ENCODE peak calls at places on chromosomes 3 and 15, in eight cellular contexts. R is H1, C is SK-N-SH, A is A549, H is IMR-90, W is K562, J is GM12878, N is HepG2. Y is an unnamed sample.

GRCh38 chr3:4776980-4777581 is 202.2 kb upstream of the BHLHE40 start:
- DNase-seq in J (peak; percentile 98), H (no peak), R (no peak), A (peak; percentile 16), W (no peak), N (no peak), C (no peak), Y (no peak)

GRCh38 chr3:126152458-126152857 is 27.9 kb downstream of the ALDH1L1 start:
- DNase-seq in W (no peak), J (no peak), R (no peak), N (no peak), H (no peak), A (no peak), C (no peak), Y (no peak)

GRCh38 chr15:62901087-62901486 is 141.5 kb upstream of the TPM1 start:
- DNase-seq in W (no peak), H (no peak), J (no peak), N (no peak), A (no peak), C (no peak), R (no peak), Y (no peak)

GRCh38 chr15:63243101-63243500 is 34.3 kb upstream of the APH1B start:
- DNase-seq in J (no peak), N (no peak), R (no peak), A (no peak), W (no peak), C (no peak), H (peak; percentile 74), Y (no peak)

GRCh38 chr15:80265021-80265420 is 13.0 kb upstream of the CTXND1 start:
- DNase-seq in A (no peak), W (no peak), J (no peak), R (no peak), N (no peak), C (no peak), H (peak; percentile 17), Y (no peak)

GRCh38 chr3:99859855-99860254 is 42.2 kb downstream of the CMSS1 start:
- DNase-seq in R (no peak), N (no peak), H (peak; percentile 97), C (peak; percentile 19), A (no peak), W (no peak), J (no peak), Y (no peak)

GRCh38 chr15:35986072-35986666 is 440.2 kb upstream of the DPH6 start:
- DNase-seq in J (no peak), W (no peak), H (peak; percentile 4), R (no peak), N (no peak), C (peak; percentile 4), A (no peak), Y (no peak)

GRCh38 chr3:45575491-45575923 is 19.0 kb upstream of the LIMD1 start:
- DNase-seq in W (no peak), N (no peak), H (no peak), A (no peak), J (no peak), R (no peak), C (no peak), Y (no peak)

GRCh38 chr15:52566889-52567288 is 1.9 kb downstream of the ARPP19 start:
- DNase-seq in H (no peak), W (no peak), R (no peak), J (no peak), N (no peak), A (no peak), C (no peak), Y (no peak)

GRCh38 chr3:13069495-13069894 is 3.7 kb downstream of the IQSEC1 start:
- DNase-seq in R (no peak), N (no peak), A (no peak), J (peak; percentile 42), W (no peak), H (no peak), C (no peak), Y (no peak)

GRCh38 chr15:33358303-33358702 is 47.5 kb downstream of the RYR3 start:
- DNase-seq in R (no peak), H (no peak), A (no peak), J (no peak), N (no peak), C (no peak), W (no peak), Y (no peak)

GRCh38 chr15:85906028-85906427 is 111.3 kb upstream of the KLHL25 start:
- DNase-seq in W (no peak), R (no peak), J (no peak), A (no peak), H (no peak), N (no peak), C (no peak), Y (no peak)

GRCh38 chr3:195240171-195240701 is 30.7 kb downstream of the XXYLT1 start:
- DNase-seq in H (no peak), N (peak; percentile 20), A (no peak), R (no peak), C (no peak), J (no peak), W (no peak), Y (no peak)

GRCh38 chr3:195195321-195196209 is 75.4 kb downstream of the XXYLT1 start:
- DNase-seq in N (no peak), R (peak; percentile 31), A (no peak), H (no peak), W (no peak), C (no peak), J (no peak), Y (no peak)

GRCh38 chr3:60161334-60161733 is 1089.9 kb downstream of the FHIT start:
- DNase-seq in R (no peak), H (no peak), A (no peak), J (no peak), C (no peak), N (no peak), W (no peak), Y (no peak)

GRCh38 chr3:45915518-45916231 is 27.6 kb upstream of the CXCR6 start:
- DNase-seq in C (no peak), J (peak; percentile 98), A (peak; percentile 16), N (no peak), W (peak; percentile 42), R (no peak), H (peak; percentile 94), Y (no peak)

GRCh38 chr3:161977063-161977462 is 480.5 kb downstream of the OTOL1 start:
- DNase-seq in C (no peak), J (no peak), A (no peak), N (no peak), H (peak; percentile 44), W (no peak), R (no peak), Y (no peak)

GRCh38 chr3:178300441-178300959 is 235.7 kb upstream of the KCNMB2 start:
- DNase-seq in R (no peak), A (no peak), N (no peak), C (no peak), W (peak; percentile 24), J (no peak), H (no peak), Y (no peak)

GRCh38 chr3:77142636-77143035 is 102.7 kb downstream of the ROBO2 start:
- DNase-seq in R (no peak), J (no peak), N (no peak), H (no peak), C (no peak), A (no peak), W (no peak), Y (no peak)

GRCh38 chr15:67992834-67993233 is 61.3 kb upstream of the PIAS1 start:
- DNase-seq in H (no peak), W (no peak), C (no peak), N (no peak), R (no peak), A (no peak), J (no peak), Y (no peak)

GRCh38 chr3:197256104-197256503 is 42.3 kb downstream of the DLG1 start:
- DNase-seq in H (no peak), A (no peak), R (no peak), C (no peak), W (no peak), J (no peak), N (no peak), Y (no peak)

GRCh38 chr3:197257711-197258110 is 40.7 kb downstream of the DLG1 start:
- DNase-seq in W (no peak), N (no peak), H (no peak), C (no peak), J (no peak), R (no peak), A (no peak), Y (no peak)

GRCh38 chr3:197259096-197259495 is 39.3 kb downstream of the DLG1 start:
- DNase-seq in J (no peak), A (no peak), H (no peak), W (no peak), C (no peak), R (no peak), N (no peak), Y (no peak)

GRCh38 chr3:197258168-197258755 is 40.1 kb downstream of the DLG1 start:
- DNase-seq in N (no peak), R (no peak), A (no peak), C (no peak), W (no peak), J (no peak), H (no peak), Y (no peak)

DNA sequence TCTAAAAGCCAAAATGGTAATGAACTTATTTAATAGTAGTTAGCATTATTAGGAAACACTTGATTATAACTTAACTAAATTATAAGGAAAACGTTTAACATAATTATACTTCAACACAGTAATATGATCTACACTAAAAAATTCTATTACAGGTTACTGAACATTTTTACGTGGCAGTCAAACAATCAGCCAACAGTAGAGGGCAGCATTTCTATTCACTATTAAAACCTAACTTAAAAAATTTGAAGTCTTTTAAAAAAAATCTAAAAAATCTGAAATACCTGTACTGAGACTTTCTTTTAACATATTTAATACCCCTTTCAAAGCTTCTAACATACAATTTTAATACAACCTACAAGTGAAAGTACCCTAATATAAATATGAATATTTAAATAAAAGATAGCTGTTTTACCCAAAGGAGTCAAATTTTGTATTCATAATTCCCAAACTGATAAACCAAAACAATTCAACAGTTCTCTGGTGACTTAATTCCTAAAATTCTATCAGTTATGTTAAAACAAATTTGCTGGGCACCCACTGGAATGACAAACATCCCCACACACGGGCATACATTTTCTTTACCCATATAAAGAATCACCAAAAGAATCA is 41.5 kb downstream of the DLG1 start:
- DNase-seq in A (no peak), H (peak; percentile 64), W (peak; percentile 22), J (no peak), C (peak; percentile 5), N (peak; percentile 41), R (no peak), Y (no peak)
- TF ChIP-seq USF2 in A (no peak), H (no peak), W (no peak), J (no peak), C (no peak), N (no peak), R (no peak), Y (no peak)

GRCh38 chr3:153625506-153625905 is 463.5 kb downstream of the RAP2B start:
- DNase-seq in N (no peak), C (no peak), H (peak; percentile 1), R (no peak), W (no peak), J (no peak), A (no peak), Y (no peak)
- TF ChIP-seq CTCF in N (no peak), C (peak; percentile 26), H (no peak), R (no peak), W (no peak), J (no peak), A (no peak), Y (no peak)

GRCh38 chr3:58526124-58526957 is 10.6 kb downstream of the ACOX2 start:
- DNase-seq in J (no peak), N (peak; percentile 88), R (peak; percentile 23), A (peak; percentile 82), C (no peak), H (peak; percentile 94), W (no peak), Y (no peak)
- TF ChIP-seq USF2 in J (no peak), N (no peak), R (no peak), A (no peak), C (no peak), H (no peak), W (no peak), Y (no peak)

GRCh38 chr3:65672876-65673815 is 365.6 kb downstream of the MAGI1 start:
- DNase-seq in J (no peak), W (peak; percentile 50), N (peak; percentile 25), C (peak; percentile 36), R (peak; percentile 29), H (peak; percentile 57), A (peak; percentile 9), Y (peak; percentile 74)
- TF ChIP-seq CTCF in J (peak; percentile 76), W (peak; percentile 81), N (peak; percentile 66), C (peak; percentile 87), R (peak; percentile 90), H (peak; percentile 66), A (peak; percentile 62), Y (peak; percentile 85)

Y was measured in WTC11.